ENCODE peak calls at places on chromosome 22, in ten cellular contexts. L, C, W, X, Y, F, I, B, U and H are unnamed samples.

GRCh38 chr22:17159504-17159951 is 451 bp upstream of the HDHD5 start:
- DNase-seq in L (no peak), C (peak), W (peak), X (no peak), Y (no peak), F (peak), I (peak), B (peak), U (no peak), H (no peak)

GRCh38 chr22:39959640-39960447 is at the start of gene TMA7B:
- DNase-seq in L (no peak), C (no peak), W (no peak), X (no peak), Y (peak), F (peak), I (no peak), B (peak), U (no peak), H (no peak)

GRCh38 chr22:47301820-47302475 is 539.5 kb downstream of the TBC1D22A start:
- DNase-seq in L (no peak), C (no peak), W (peak), X (no peak), Y (no peak), F (no peak), I (no peak), B (peak), U (no peak), H (no peak)

GRCh38 chr22:43230983-43231723 is 44.2 kb upstream of the TTLL12 start:
- DNase-seq in L (peak), C (peak), W (no peak), X (peak), Y (no peak), F (peak), I (peak), B (peak), U (no peak), H (peak)

GRCh38 chr22:26489447-26490036 is 5.9 kb downstream of the SRRD start:
- DNase-seq in L (no peak), C (no peak), W (no peak), X (no peak), Y (no peak), F (no peak), I (no peak), B (no peak), U (no peak), H (no peak)

GRCh38 chr22:40002935-40003715 is 8.4 kb downstream of the FAM83F start:
- DNase-seq in L (no peak), C (peak), W (no peak), X (no peak), Y (no peak), F (no peak), I (no peak), B (no peak), U (no peak), H (no peak)

GRCh38 chr22:38239101-38239761 is 33.6 kb downstream of the TMEM184B start:
- DNase-seq in L (no peak), C (no peak), W (no peak), X (peak), Y (peak), F (peak), I (peak), B (no peak), U (peak), H (no peak)

GRCh38 chr22:41504397-41504796 is 35.5 kb downstream of the ACO2 start:
- DNase-seq in L (peak), C (no peak), W (no peak), X (peak), Y (no peak), F (peak), I (no peak), B (no peak), U (no peak), H (no peak)

GRCh38 chr22:38080468-38080846 is 3.5 kb downstream of the SLC16A8 start:
- DNase-seq in L (no peak), C (no peak), W (no peak), X (peak), Y (no peak), F (no peak), I (no peak), B (no peak), U (no peak), H (no peak)

GRCh38 chr22:18973264-18974031 is 37.4 kb upstream of the PRODH start:
- DNase-seq in L (no peak), C (no peak), W (no peak), X (peak), Y (no peak), F (no peak), I (no peak), B (no peak), U (no peak), H (no peak)

GRCh38 chr22:26892401-26893033 is 235.1 kb downstream of the MIAT start:
- DNase-seq in L (no peak), C (peak), W (no peak), X (no peak), Y (no peak), F (peak), I (peak), B (peak), U (no peak), H (no peak)

GRCh38 chr22:38126928-38127668 is 16.6 kb upstream of the BAIAP2L2 start:
- DNase-seq in L (no peak), C (peak), W (no peak), X (no peak), Y (no peak), F (no peak), I (no peak), B (no peak), U (no peak), H (no peak)

GRCh38 chr22:23565288-23565941 is 14.7 kb downstream of the IGLL1 start:
- DNase-seq in L (no peak), C (peak), W (no peak), X (peak), Y (no peak), F (no peak), I (no peak), B (no peak), U (no peak), H (no peak)

GRCh38 chr22:47775686-47776085 is 1013.2 kb downstream of the TBC1D22A start:
- DNase-seq in L (no peak), C (no peak), W (peak), X (no peak), Y (no peak), F (no peak), I (no peak), B (no peak), U (no peak), H (no peak)

GRCh38 chr22:19733755-19734154 is 10.4 kb downstream of the GP1BB start:
- DNase-seq in L (no peak), C (no peak), W (no peak), X (no peak), Y (no peak), F (no peak), I (no peak), B (no peak), U (no peak), H (no peak)

GRCh38 chr22:27962268-27963191 is 43.5 kb upstream of the PITPNB start:
- DNase-seq in L (no peak), C (no peak), W (no peak), X (peak), Y (no peak), F (peak), I (no peak), B (no peak), U (no peak), H (no peak)

GRCh38 chr22:17748555-17749353 is 25.5 kb downstream of the BID start:
- DNase-seq in L (no peak), C (no peak), W (no peak), X (no peak), Y (no peak), F (no peak), I (no peak), B (no peak), U (no peak), H (no peak)

GRCh38 chr22:47310601-47311000 is 548.2 kb downstream of the TBC1D22A start:
- DNase-seq in L (no peak), C (no peak), W (no peak), X (no peak), Y (peak), F (peak), I (no peak), B (no peak), U (no peak), H (no peak)

GRCh38 chr22:22818202-22818538 is 69.4 kb upstream of the IGLL5 start:
- DNase-seq in L (no peak), C (no peak), W (no peak), X (no peak), Y (no peak), F (no peak), I (no peak), B (no peak), U (no peak), H (no peak)

GRCh38 chr22:46596032-46596441 is 24.1 kb upstream of the GRAMD4 start:
- DNase-seq in L (no peak), C (peak), W (no peak), X (peak), Y (peak), F (peak), I (peak), B (no peak), U (no peak), H (no peak)

GRCh38 chr22:33923033-33923432 is 2.8 kb upstream of the LARGE1 start:
- DNase-seq in L (no peak), C (no peak), W (no peak), X (no peak), Y (no peak), F (peak), I (no peak), B (no peak), U (no peak), H (no peak)

GRCh38 chr22:39388261-39389011 is 11.1 kb upstream of the TAB1 start:
- DNase-seq in L (peak), C (peak), W (peak), X (peak), Y (peak), F (peak), I (peak), B (peak), U (no peak), H (peak)

GRCh38 chr22:36334838-36335603 is 52.7 kb downstream of the MYH9 start:
- DNase-seq in L (no peak), C (no peak), W (peak), X (no peak), Y (no peak), F (peak), I (no peak), B (no peak), U (no peak), H (peak)

GRCh38 chr22:36544107-36544620 is 15.2 kb upstream of the EIF3D start:
- DNase-seq in L (no peak), C (no peak), W (no peak), X (no peak), Y (no peak), F (peak), I (no peak), B (no peak), U (peak), H (no peak)

GRCh38 chr22:25409240-25409639 is 155.2 kb upstream of the GRK3 start:
- DNase-seq in L (no peak), C (no peak), W (peak), X (no peak), Y (no peak), F (no peak), I (no peak), B (no peak), U (no peak), H (no peak)

GRCh38 chr22:25334091-25334490 is 114.7 kb downstream of the CRYBB2 start:
- DNase-seq in L (no peak), C (peak), W (no peak), X (peak), Y (no peak), F (peak), I (no peak), B (peak), U (no peak), H (peak)

GRCh38 chr22:45441158-45441557 is 27.7 kb downstream of the RIBC2 start:
- DNase-seq in L (no peak), C (peak), W (peak), X (peak), Y (peak), F (peak), I (no peak), B (peak), U (no peak), H (no peak)

GRCh38 chr22:46742576-46743221 is 4.6 kb upstream of the CERK start:
- DNase-seq in L (no peak), C (no peak), W (no peak), X (no peak), Y (no peak), F (no peak), I (no peak), B (no peak), U (no peak), H (no peak)

GRCh38 chr22:32628626-32629587 is 154.3 kb downstream of the FBXO7 start:
- DNase-seq in L (no peak), C (no peak), W (no peak), X (no peak), Y (no peak), F (peak), I (no peak), B (no peak), U (no peak), H (no peak)

GRCh38 chr22:37925767-37926166 is 19.7 kb downstream of the MICALL1 start:
- DNase-seq in L (no peak), C (no peak), W (no peak), X (no peak), Y (no peak), F (no peak), I (no peak), B (no peak), U (no peak), H (no peak)

GRCh38 chr22:20140107-20140445 is 8.5 kb downstream of the ZDHHC8 start:
- DNase-seq in L (no peak), C (no peak), W (no peak), X (no peak), Y (no peak), F (no peak), I (no peak), B (no peak), U (no peak), H (no peak)

GRCh38 chr22:43213066-43213465 is 26.1 kb upstream of the TTLL12 start:
- DNase-seq in L (no peak), C (peak), W (no peak), X (no peak), Y (no peak), F (no peak), I (no peak), B (no peak), U (no peak), H (no peak)

GRCh38 chr22:47839586-47840245 is 1077.3 kb downstream of the TBC1D22A start:
- DNase-seq in L (no peak), C (peak), W (no peak), X (no peak), Y (no peak), F (no peak), I (no peak), B (no peak), U (no peak), H (no peak)

GRCh38 chr22:49670610-49671330 is 156.9 kb downstream of the BRD1 start:
- DNase-seq in L (no peak), C (peak), W (peak), X (no peak), Y (no peak), F (no peak), I (peak), B (peak), U (no peak), H (no peak)
- H3K4me3 ChIP-seq in L (peak), C (peak), W (no peak), X (peak), Y (no peak), F (no peak), I (peak), B (peak), U (no peak), H (no peak)

DNA sequence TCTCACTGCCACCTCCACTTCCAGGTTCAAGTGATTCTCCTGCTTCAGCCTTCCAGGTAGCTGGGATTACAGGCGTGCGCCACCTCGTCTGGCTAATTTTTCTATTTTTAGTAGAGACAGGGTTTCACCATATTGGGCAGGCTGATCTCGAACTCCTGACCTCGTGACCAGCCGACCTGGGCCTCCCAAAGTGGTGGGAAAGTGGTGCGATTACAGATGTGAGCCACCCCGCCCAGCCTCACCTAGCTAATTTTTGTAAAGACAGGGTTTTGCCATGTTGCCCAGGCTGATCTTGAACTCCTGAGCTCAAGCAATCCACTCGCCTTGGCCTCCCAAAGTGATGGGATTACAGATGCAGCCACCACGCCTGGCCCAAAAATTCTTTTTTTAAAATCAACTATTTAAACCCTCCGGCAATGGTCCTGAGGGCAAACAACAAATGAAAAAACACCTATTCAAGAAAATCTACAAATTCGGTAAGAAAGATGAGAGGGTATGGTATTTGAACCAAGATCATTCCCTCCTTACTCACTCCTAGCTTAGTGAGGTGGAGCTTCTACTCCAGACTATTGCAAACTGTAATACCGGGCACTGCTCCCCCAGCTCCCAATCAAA is 1.9 kb downstream of the NF2 start:
- DNase-seq in L (no peak), C (no peak), W (no peak), X (no peak), Y (no peak), F (no peak), I (no peak), B (no peak), U (no peak), H (no peak)
- H3K4me3 ChIP-seq in L (no peak), C (no peak), W (no peak), X (peak), Y (peak), F (peak), I (peak), B (peak), U (peak), H (peak)

GRCh38 chr22:21713428-21714058 is 22.1 kb downstream of the YPEL1 start:
- DNase-seq in L (no peak), C (no peak), W (no peak), X (no peak), Y (no peak), F (peak), I (no peak), B (no peak), U (no peak), H (no peak)
- H3K4me3 ChIP-seq in L (peak), C (no peak), W (no peak), X (peak), Y (no peak), F (peak), I (no peak), B (no peak), U (no peak), H (no peak)

DNA sequence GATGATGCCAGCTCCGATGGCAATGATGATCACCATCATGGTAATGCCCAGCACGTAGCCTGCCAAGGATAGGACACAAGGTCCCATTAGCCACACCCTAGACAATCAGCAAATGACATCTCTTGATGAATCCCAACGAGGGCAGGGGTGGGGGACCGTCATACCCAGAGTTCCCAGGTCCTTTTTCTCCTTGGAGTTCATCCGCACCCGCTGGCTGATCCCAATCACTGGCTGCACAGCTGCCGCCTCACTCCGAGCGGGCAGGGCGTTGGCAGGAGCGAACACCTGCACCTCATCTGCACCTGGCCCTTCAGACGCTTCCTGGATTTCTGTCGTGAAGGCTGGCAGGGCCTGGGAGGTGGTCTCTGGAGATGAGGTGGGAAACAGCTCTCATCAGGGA is 3.0 kb downstream of the PIK3IP1 start:
- DNase-seq in L (no peak), C (no peak), W (peak), X (no peak), Y (no peak), F (no peak), I (no peak), B (peak), U (no peak), H (no peak)
- H3K4me3 ChIP-seq in L (peak), C (no peak), W (no peak), X (no peak), Y (no peak), F (no peak), I (peak), B (peak), U (no peak), H (peak)

GRCh38 chr22:44325718-44326548 is 13.2 kb upstream of the SHISAL1 start:
- DNase-seq in L (no peak), C (no peak), W (no peak), X (no peak), Y (no peak), F (peak), I (no peak), B (no peak), U (peak), H (no peak)

GRCh38 chr22:44328326-44328725 is 15.6 kb upstream of the SHISAL1 start:
- DNase-seq in L (no peak), C (no peak), W (no peak), X (no peak), Y (no peak), F (no peak), I (peak), B (no peak), U (no peak), H (no peak)

GRCh38 chr22:44328762-44329161 is 16.0 kb upstream of the SHISAL1 start:
- DNase-seq in L (no peak), C (no peak), W (no peak), X (no peak), Y (no peak), F (no peak), I (no peak), B (no peak), U (no peak), H (no peak)

GRCh38 chr22:44329179-44329796 is 16.5 kb upstream of the SHISAL1 start:
- DNase-seq in L (peak), C (peak), W (no peak), X (no peak), Y (no peak), F (peak), I (no peak), B (no peak), U (no peak), H (no peak)

DNA sequence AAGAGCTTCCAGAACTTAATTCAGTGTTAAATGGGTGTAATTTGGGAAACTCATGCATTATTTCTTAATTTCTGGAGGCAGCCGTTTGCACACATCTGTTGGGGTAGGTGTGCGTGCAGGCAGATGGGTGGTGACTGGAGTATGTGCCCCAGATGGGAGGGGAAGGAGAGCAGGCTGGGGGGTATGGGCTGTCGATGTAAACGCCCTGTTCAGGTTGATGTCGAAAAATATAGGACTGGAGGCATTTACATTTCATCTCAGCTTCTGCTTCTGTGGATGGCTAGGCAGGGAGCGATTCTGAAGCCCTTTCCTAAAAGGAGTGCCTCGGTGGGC is 13.8 kb upstream of the SHISAL1 start:
- DNase-seq in L (no peak), C (no peak), W (no peak), X (no peak), Y (no peak), F (peak), I (no peak), B (no peak), U (no peak), H (no peak)
- H3K4me3 ChIP-seq in L (no peak), C (peak), W (no peak), X (peak), Y (no peak), F (peak), I (peak), B (peak), U (peak), H (no peak)